ENCODE peak calls at places on chromosomes 16 and 17, in five cellular contexts. W is left ventricle myocardium inferior, A is tibial artery, C is gastrocnemius medialis, F is thoracic aorta. B is an unnamed sample. For H3K27me3, the result is how much of the 10 kb centered on the place peaks cover.

GRCh38 chr17:1474402-1475189 is 17.9 kb downstream of the MYO1C start:
- DNase-seq in W (no peak), A (no peak), C (no peak), F (no peak), B (no peak)

GRCh38 chr17:60941028-60941427 is 263.4 kb downstream of the BCAS3 start:
- DNase-seq in W (peak), A (peak), C (peak), F (peak), B (no peak)

GRCh38 chr16:20901441-20902112 is 1.0 kb downstream of the LYRM1 start:
- DNase-seq in W (peak), A (peak), C (peak), F (no peak), B (peak)

GRCh38 chr17:45298546-45299285 is 18.1 kb downstream of the MAP3K14 start:
- DNase-seq in W (no peak), A (no peak), C (peak), F (no peak), B (no peak)

GRCh38 chr17:72422505-72423285 is 301.9 kb downstream of the SOX9 start:
- DNase-seq in W (peak), A (peak), C (peak), F (no peak), B (no peak)

GRCh38 chr17:51154176-51154575 is 817 bp downstream of the NME1 start:
- DNase-seq in W (no peak), A (no peak), C (no peak), F (no peak), B (no peak)

GRCh38 chr17:17149520-17150449 is 56.3 kb downstream of the PLD6 start:
- DNase-seq in W (no peak), A (no peak), C (no peak), F (no peak), B (no peak)

GRCh38 chr16:11632455-11632921 is 35.8 kb upstream of the SNN start:
- DNase-seq in W (peak), A (peak), C (no peak), F (no peak), B (peak)

GRCh38 chr16:66342294-66342900 is 24.1 kb upstream of the CDH5 start:
- DNase-seq in W (no peak), A (no peak), C (no peak), F (no peak), B (no peak)

GRCh38 chr17:30226878-30227277 is 8.6 kb downstream of the SLC6A4 start:
- DNase-seq in W (no peak), A (no peak), C (no peak), F (no peak), B (no peak)

GRCh38 chr17:64599827-64600226 is 62.3 kb downstream of the SMURF2 start:
- DNase-seq in W (no peak), A (no peak), C (no peak), F (no peak), B (no peak)

GRCh38 chr16:86499889-86500707 is 10.2 kb upstream of the FOXF1 start:
- DNase-seq in W (no peak), A (no peak), C (no peak), F (no peak), B (no peak)

GRCh38 chr16:86503830-86504229 is 6.5 kb upstream of the FOXF1 start:
- DNase-seq in W (no peak), A (no peak), C (no peak), F (no peak), B (no peak)

GRCh38 chr16:86500708-86501510 is 9.4 kb upstream of the FOXF1 start:
- DNase-seq in W (no peak), A (no peak), C (no peak), F (no peak), B (no peak)

GRCh38 chr16:86502856-86503748 is 7.2 kb upstream of the FOXF1 start:
- DNase-seq in W (no peak), A (no peak), C (no peak), F (no peak), B (no peak)

GRCh38 chr16:86501989-86502855 is 8.1 kb upstream of the FOXF1 start:
- DNase-seq in W (no peak), A (no peak), C (no peak), F (no peak), B (no peak)
- H3K27me3 ChIP-seq in W (half or more), A (half or more), C (half or more), F (half or more), B (under half)

GRCh38 chr17:82198092-82198491 is 14.6 kb downstream of the CCDC57 start:
- DNase-seq in W (no peak), A (no peak), C (no peak), F (no peak), B (no peak)

GRCh38 chr17:82195675-82196258 is 16.9 kb downstream of the CCDC57 start:
- DNase-seq in W (no peak), A (no peak), C (no peak), F (no peak), B (no peak)

GRCh38 chr17:82194765-82195164 is 17.9 kb downstream of the CCDC57 start:
- DNase-seq in W (no peak), A (no peak), C (no peak), F (no peak), B (no peak)

GRCh38 chr17:82196273-82196672 is 16.4 kb downstream of the CCDC57 start:
- DNase-seq in W (no peak), A (no peak), C (no peak), F (no peak), B (no peak)

DNA sequence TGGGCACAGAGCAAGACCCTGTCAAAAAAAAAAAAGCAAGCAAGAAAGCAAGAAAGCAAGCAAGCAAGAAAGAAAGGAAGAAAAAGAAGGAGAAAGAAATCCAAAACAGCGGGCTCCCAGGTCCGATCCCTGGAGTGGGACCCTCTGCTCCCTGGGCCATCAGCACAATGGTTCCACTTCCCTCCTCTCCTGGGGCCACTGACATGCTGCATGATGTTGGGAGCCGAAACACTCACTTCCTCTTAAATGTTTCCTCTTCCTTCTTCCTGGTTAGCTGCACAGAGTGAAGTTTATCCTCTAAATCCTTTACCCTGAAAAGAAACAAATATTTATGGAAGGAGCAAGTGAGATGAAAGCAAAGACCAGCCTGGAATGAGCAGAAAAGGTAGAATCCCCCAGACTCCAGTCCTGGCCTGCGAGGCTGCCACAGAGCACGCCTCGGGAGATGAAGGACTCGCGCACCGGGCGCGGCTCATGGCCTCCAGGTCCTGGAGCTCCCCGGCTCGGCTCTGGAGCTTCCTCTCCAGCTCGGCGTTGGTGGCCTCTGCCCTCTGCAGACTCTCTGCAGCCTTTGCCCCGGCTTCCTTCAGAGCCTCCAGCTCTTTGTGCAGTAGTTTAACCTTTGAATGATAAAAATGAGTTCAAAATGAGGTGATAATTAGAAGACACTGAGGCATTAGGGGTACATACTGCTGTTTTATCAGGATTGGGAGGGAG is 19.0 kb downstream of the CCDC57 start:
- DNase-seq in W (no peak), A (no peak), C (no peak), F (no peak), B (no peak)
- TF ChIP-seq CTCF in W (no peak), A (no peak), C (no peak), F (no peak), B (no peak)

GRCh38 chr17:48374650-48375230 is 55.3 kb downstream of the SKAP1 start:
- DNase-seq in W (no peak), A (no peak), C (no peak), F (no peak), B (no peak)

GRCh38 chr17:48376926-48377325 is 53.1 kb downstream of the SKAP1 start:
- DNase-seq in W (no peak), A (no peak), C (no peak), F (no peak), B (no peak)

GRCh38 chr17:48373882-48374281 is 56.1 kb downstream of the SKAP1 start:
- DNase-seq in W (no peak), A (no peak), C (no peak), F (no peak), B (no peak)

GRCh38 chr17:48375356-48375755 is 54.7 kb downstream of the SKAP1 start:
- DNase-seq in W (no peak), A (no peak), C (no peak), F (no peak), B (no peak)

GRCh38 chr17:48373130-48373844 is 56.7 kb downstream of the SKAP1 start:
- DNase-seq in W (no peak), A (no peak), C (no peak), F (no peak), B (no peak)
- H3K27me3 ChIP-seq in W (half or more), A (half or more), C (under half), F (under half), B (under half)

GRCh38 chr16:3690991-3691720 is 26.2 kb downstream of the TRAP1 start:
- DNase-seq in W (no peak), A (no peak), C (peak), F (no peak), B (no peak)
- TF ChIP-seq CTCF in W (peak), A (peak), C (peak), F (peak), B (no peak)

GRCh38 chr16:801584-802363 is 1.2 kb upstream of the GNG13 start:
- DNase-seq in W (no peak), A (no peak), C (no peak), F (no peak), B (no peak)

GRCh38 chr16:802461-802860 is 1.9 kb upstream of the GNG13 start:
- DNase-seq in W (no peak), A (no peak), C (no peak), F (no peak), B (no peak)

GRCh38 chr16:803751-804075 is 3.2 kb upstream of the GNG13 start:
- DNase-seq in W (no peak), A (no peak), C (no peak), F (no peak), B (no peak)

GRCh38 chr16:804193-805048 is 3.9 kb upstream of the GNG13 start:
- DNase-seq in W (no peak), A (no peak), C (no peak), F (no peak), B (no peak)

DNA sequence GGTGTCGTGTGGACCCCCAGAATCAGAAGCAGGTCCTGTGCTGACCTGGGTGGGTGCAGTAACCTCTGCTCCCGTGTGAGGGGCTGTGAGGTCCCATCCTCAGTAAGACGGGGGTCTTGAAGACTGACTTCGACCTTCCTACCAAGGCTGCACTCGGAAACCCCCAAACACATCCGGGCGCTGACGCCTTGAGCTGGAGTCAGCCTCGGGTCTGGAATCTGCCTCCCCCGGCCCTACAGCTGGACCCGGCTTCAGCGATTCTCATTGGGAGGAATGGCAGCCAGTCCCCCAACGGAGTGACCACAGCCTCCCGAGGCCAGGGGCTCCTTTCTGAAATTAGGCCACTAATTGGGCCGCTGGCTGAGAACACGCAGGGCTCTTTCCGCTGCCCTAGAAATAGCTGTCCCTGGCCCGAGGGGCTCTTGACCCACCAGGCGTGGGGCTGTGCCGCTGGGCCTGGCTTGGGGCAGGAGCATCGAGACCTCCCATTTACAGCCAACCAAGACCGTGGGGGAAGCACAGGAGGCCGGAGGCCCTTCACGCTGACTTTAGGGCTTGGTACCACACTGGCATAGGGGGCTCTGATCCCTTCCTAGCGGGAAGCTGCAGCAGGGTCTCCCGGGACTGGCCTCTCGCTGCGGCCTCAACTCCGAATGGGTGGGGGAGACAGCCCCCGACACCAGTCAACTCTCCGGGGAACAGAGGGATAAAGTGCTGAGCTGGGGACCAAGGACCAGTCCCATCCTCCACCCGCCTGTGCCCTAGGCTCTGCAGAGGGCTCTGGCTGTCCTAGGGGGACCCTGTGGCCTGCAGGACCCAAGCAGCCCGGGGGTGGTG is 2.6 kb upstream of the GNG13 start:
- DNase-seq in W (no peak), A (no peak), C (no peak), F (no peak), B (no peak)
- H3K27me3 ChIP-seq in W (half or more), A (half or more), C (half or more), F (under half), B (under half)

GRCh38 chr17:49483588-49484509 is 11.2 kb upstream of the NGFR start:
- DNase-seq in W (no peak), A (no peak), C (no peak), F (no peak), B (no peak)
- TF ChIP-seq CTCF in W (no peak), A (no peak), C (no peak), F (no peak), B (no peak)

GRCh38 chr17:4559139-4559791 is 1.1 kb downstream of the GGT6 start:
- DNase-seq in W (no peak), A (no peak), C (no peak), F (no peak), B (no peak)

GRCh38 chr17:4562000-4562969 is 1.9 kb upstream of the GGT6 start:
- DNase-seq in W (no peak), A (no peak), C (no peak), F (no peak), B (no peak)

GRCh38 chr17:4560837-4561241 is 462 bp upstream of the GGT6 start:
- DNase-seq in W (no peak), A (no peak), C (no peak), F (no peak), B (peak)

GRCh38 chr17:4558311-4558972 is 1.9 kb downstream of the GGT6 start:
- DNase-seq in W (no peak), A (peak), C (no peak), F (no peak), B (no peak)

GRCh38 chr17:4559851-4560820 is at the start of gene GGT6:
- DNase-seq in W (no peak), A (no peak), C (no peak), F (no peak), B (peak)
- H3K27me3 ChIP-seq in W (under half), A (under half), C (under half), F (under half), B (under half)

GRCh38 chr16:89297870-89298545 is 80.5 kb downstream of the ZNF778 start:
- DNase-seq in W (no peak), A (no peak), C (no peak), F (no peak), B (no peak)

GRCh38 chr16:89300976-89301360 is 83.5 kb downstream of the ZNF778 start:
- DNase-seq in W (no peak), A (no peak), C (no peak), F (no peak), B (peak)

GRCh38 chr16:89298826-89299225 is 81.3 kb downstream of the ZNF778 start:
- DNase-seq in W (no peak), A (no peak), C (no peak), F (no peak), B (no peak)

GRCh38 chr16:89297156-89297869 is 79.8 kb downstream of the ZNF778 start:
- DNase-seq in W (no peak), A (no peak), C (no peak), F (no peak), B (peak)

DNA sequence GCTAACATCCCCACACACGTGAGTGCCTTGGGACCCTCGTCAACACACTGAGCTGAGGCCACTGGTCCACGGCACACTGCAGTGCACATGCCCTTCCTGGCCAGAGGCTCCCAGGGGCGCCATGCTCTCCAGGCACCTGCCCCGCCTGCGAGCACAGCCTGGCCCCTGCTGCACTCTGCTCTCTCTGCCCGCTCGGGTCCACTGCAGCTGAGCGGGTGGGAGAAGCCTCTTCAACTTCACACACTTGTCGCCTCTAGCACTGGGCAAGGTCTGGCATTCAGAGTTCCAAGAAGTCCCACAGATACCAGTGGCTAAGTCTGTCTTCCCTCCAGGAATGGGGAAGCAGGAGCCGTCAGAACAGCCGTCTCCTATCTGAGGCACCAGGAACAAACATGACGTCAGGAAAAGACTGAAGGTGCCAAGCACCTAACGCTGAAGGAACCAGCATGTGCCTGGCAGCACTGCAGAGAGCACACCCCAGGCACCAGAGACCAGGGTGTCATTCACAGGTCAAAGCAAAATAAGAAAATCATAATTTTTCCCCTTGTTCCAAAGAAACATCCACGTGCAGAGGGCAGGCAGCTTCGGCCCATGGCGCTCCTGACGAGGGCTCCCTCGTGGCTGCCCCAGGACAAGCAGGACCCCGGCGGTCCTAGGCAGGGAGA is 82.9 kb downstream of the ZNF778 start:
- DNase-seq in W (peak), A (peak), C (peak), F (no peak), B (no peak)
- TF ChIP-seq CTCF in W (peak), A (no peak), C (no peak), F (no peak), B (no peak)

GRCh38 chr17:77617516-77617915 is 341.0 kb upstream of the TNRC6C start:
- DNase-seq in W (no peak), A (no peak), C (no peak), F (no peak), B (no peak)
- H3K27me3 ChIP-seq in W (under half), A (under half), C (under half), F (under half), B (under half)